ENCODE peak calls at places on chromosome X, in four cellular contexts. One of them, this sample, is unnamed.

GRCh38 chrX:13067842-13068241 is 23.4 kb upstream of the FAM9C start:
- DNase-seq in activated B cell treated with CpG ODN at 0.5 μM for 24 hours: no peak
- DNase-seq in endothelial cell of umbilical vein: no peak
- DNase-seq in dorsolateral prefrontal cortex: no peak
- DNase-seq in this sample: no peak

GRCh38 chrX:107678957-107679740 is 50.8 kb downstream of the PRPS1 start:
- DNase-seq in activated B cell treated with CpG ODN at 0.5 μM for 24 hours: peak
- DNase-seq in dorsolateral prefrontal cortex: no peak
- DNase-seq in endothelial cell of umbilical vein: no peak
- DNase-seq in this sample: no peak

GRCh38 chrX:107567370-107567769 is 60.9 kb upstream of the PRPS1 start:
- DNase-seq in dorsolateral prefrontal cortex: no peak
- DNase-seq in endothelial cell of umbilical vein: no peak
- DNase-seq in activated B cell treated with CpG ODN at 0.5 μM for 24 hours: no peak
- DNase-seq in this sample: no peak

GRCh38 chrX:56788717-56789122 is 59.7 kb downstream of the NBDY start:
- DNase-seq in dorsolateral prefrontal cortex: peak
- DNase-seq in activated B cell treated with CpG ODN at 0.5 μM for 24 hours: no peak
- DNase-seq in endothelial cell of umbilical vein: no peak
- DNase-seq in this sample: no peak

GRCh38 chrX:154458116-154458953 is at the start of gene PLXNA3:
- DNase-seq in endothelial cell of umbilical vein: no peak
- DNase-seq in activated B cell treated with CpG ODN at 0.5 μM for 24 hours: peak
- DNase-seq in dorsolateral prefrontal cortex: no peak
- DNase-seq in this sample: no peak

GRCh38 chrX:21493226-21493850 is 119.1 kb downstream of the CNKSR2 start:
- DNase-seq in activated B cell treated with CpG ODN at 0.5 μM for 24 hours: no peak
- DNase-seq in dorsolateral prefrontal cortex: no peak
- DNase-seq in endothelial cell of umbilical vein: peak
- DNase-seq in this sample: no peak

GRCh38 chrX:10536744-10537143 is 83.6 kb downstream of the MID1 start:
- DNase-seq in activated B cell treated with CpG ODN at 0.5 μM for 24 hours: no peak
- DNase-seq in endothelial cell of umbilical vein: no peak
- DNase-seq in dorsolateral prefrontal cortex: no peak
- DNase-seq in this sample: no peak

GRCh38 chrX:13248867-13249521 is 70.9 kb downstream of the ATXN3L start:
- DNase-seq in endothelial cell of umbilical vein: no peak
- DNase-seq in dorsolateral prefrontal cortex: no peak
- DNase-seq in activated B cell treated with CpG ODN at 0.5 μM for 24 hours: no peak
- DNase-seq in this sample: no peak

GRCh38 chrX:75156537-75156945 is 458 bp upstream of the ABCB7 start:
- DNase-seq in dorsolateral prefrontal cortex: no peak
- DNase-seq in endothelial cell of umbilical vein: peak
- DNase-seq in activated B cell treated with CpG ODN at 0.5 μM for 24 hours: no peak
- DNase-seq in this sample: no peak

GRCh38 chrX:66004928-66005831 is 34.7 kb downstream of the VSIG4 start:
- DNase-seq in activated B cell treated with CpG ODN at 0.5 μM for 24 hours: no peak
- DNase-seq in dorsolateral prefrontal cortex: no peak
- DNase-seq in endothelial cell of umbilical vein: no peak
- DNase-seq in this sample: no peak

GRCh38 chrX:119252716-119253115 is 16.6 kb downstream of the PGRMC1 start:
- DNase-seq in activated B cell treated with CpG ODN at 0.5 μM for 24 hours: no peak
- DNase-seq in dorsolateral prefrontal cortex: no peak
- DNase-seq in endothelial cell of umbilical vein: no peak
- DNase-seq in this sample: no peak

GRCh38 chrX:12032082-12032481 is 106.2 kb upstream of the FRMPD4 start:
- DNase-seq in dorsolateral prefrontal cortex: no peak
- DNase-seq in endothelial cell of umbilical vein: no peak
- DNase-seq in activated B cell treated with CpG ODN at 0.5 μM for 24 hours: no peak
- DNase-seq in this sample: no peak

GRCh38 chrX:30141966-30142365 is 73.4 kb upstream of the MAGEB2 start:
- DNase-seq in endothelial cell of umbilical vein: peak
- DNase-seq in activated B cell treated with CpG ODN at 0.5 μM for 24 hours: no peak
- DNase-seq in dorsolateral prefrontal cortex: no peak
- DNase-seq in this sample: no peak

GRCh38 chrX:137430984-137431475 is 134.9 kb upstream of the ZIC3 start:
- DNase-seq in activated B cell treated with CpG ODN at 0.5 μM for 24 hours: no peak
- DNase-seq in endothelial cell of umbilical vein: no peak
- DNase-seq in dorsolateral prefrontal cortex: no peak
- DNase-seq in this sample: no peak

GRCh38 chrX:137430301-137430700 is 135.6 kb upstream of the ZIC3 start:
- DNase-seq in dorsolateral prefrontal cortex: no peak
- DNase-seq in endothelial cell of umbilical vein: no peak
- DNase-seq in activated B cell treated with CpG ODN at 0.5 μM for 24 hours: no peak
- DNase-seq in this sample: no peak

GRCh38 chrX:137431693-137432488 is 134.0 kb upstream of the ZIC3 start:
- DNase-seq in dorsolateral prefrontal cortex: no peak
- DNase-seq in activated B cell treated with CpG ODN at 0.5 μM for 24 hours: no peak
- DNase-seq in endothelial cell of umbilical vein: no peak
- DNase-seq in this sample: no peak

GRCh38 chrX:137428777-137429564 is 137.0 kb upstream of the ZIC3 start:
- DNase-seq in dorsolateral prefrontal cortex: no peak
- DNase-seq in endothelial cell of umbilical vein: no peak
- DNase-seq in activated B cell treated with CpG ODN at 0.5 μM for 24 hours: no peak
- DNase-seq in this sample: no peak

DNA sequence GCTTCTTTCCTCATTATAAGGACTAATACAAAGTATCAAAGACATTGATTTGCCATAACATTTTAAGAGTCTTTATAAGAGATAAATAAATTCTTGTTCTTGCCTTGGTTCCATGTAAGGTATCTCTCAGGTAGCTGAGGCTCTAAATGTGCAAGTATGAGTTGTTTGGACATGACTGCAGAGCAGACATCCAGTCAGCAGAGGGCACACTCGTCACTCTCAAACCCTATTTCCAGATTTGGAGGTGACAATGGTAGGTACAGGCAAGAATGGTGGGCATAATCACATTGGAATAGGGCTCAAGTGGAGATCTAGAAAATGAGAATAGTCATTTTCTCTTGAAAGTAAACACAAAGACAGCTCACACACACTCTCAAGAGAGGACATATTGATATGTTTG is 133.3 kb upstream of the ZIC3 start:
- DNase-seq in endothelial cell of umbilical vein: no peak
- DNase-seq in dorsolateral prefrontal cortex: no peak
- DNase-seq in activated B cell treated with CpG ODN at 0.5 μM for 24 hours: no peak
- DNase-seq in this sample: no peak
- TF ChIP-seq CTCF in endothelial cell of umbilical vein: no peak
- TF ChIP-seq CTCF in dorsolateral prefrontal cortex: peak
- TF ChIP-seq CTCF in activated B cell treated with CpG ODN at 0.5 μM for 24 hours: no peak
- TF ChIP-seq CTCF in this sample: peak

GRCh38 chrX:137263374-137263773 is 229.6 kb upstream of the GPR101 start:
- DNase-seq in activated B cell treated with CpG ODN at 0.5 μM for 24 hours: no peak
- DNase-seq in dorsolateral prefrontal cortex: no peak
- DNase-seq in endothelial cell of umbilical vein: no peak
- DNase-seq in this sample: no peak
- TF ChIP-seq CTCF in activated B cell treated with CpG ODN at 0.5 μM for 24 hours: no peak
- TF ChIP-seq CTCF in dorsolateral prefrontal cortex: no peak
- TF ChIP-seq CTCF in endothelial cell of umbilical vein: no peak
- TF ChIP-seq CTCF in this sample: no peak

GRCh38 chrX:109709129-109709631 is 23.9 kb downstream of the ACSL4 start:
- DNase-seq in dorsolateral prefrontal cortex: no peak
- DNase-seq in activated B cell treated with CpG ODN at 0.5 μM for 24 hours: no peak
- DNase-seq in endothelial cell of umbilical vein: peak
- DNase-seq in this sample: no peak
- TF ChIP-seq CTCF in dorsolateral prefrontal cortex: no peak
- TF ChIP-seq CTCF in activated B cell treated with CpG ODN at 0.5 μM for 24 hours: no peak
- TF ChIP-seq CTCF in endothelial cell of umbilical vein: no peak
- TF ChIP-seq CTCF in this sample: no peak

GRCh38 chrX:32483534-32484136 is 727.7 kb downstream of the DMD start:
- DNase-seq in activated B cell treated with CpG ODN at 0.5 μM for 24 hours: no peak
- DNase-seq in dorsolateral prefrontal cortex: no peak
- DNase-seq in endothelial cell of umbilical vein: no peak
- DNase-seq in this sample: no peak
- TF ChIP-seq CTCF in activated B cell treated with CpG ODN at 0.5 μM for 24 hours: no peak
- TF ChIP-seq CTCF in dorsolateral prefrontal cortex: peak
- TF ChIP-seq CTCF in endothelial cell of umbilical vein: no peak
- TF ChIP-seq CTCF in this sample: peak

GRCh38 chrX:48801281-48802088 is at the start of gene HDAC6:
- DNase-seq in dorsolateral prefrontal cortex: peak
- DNase-seq in activated B cell treated with CpG ODN at 0.5 μM for 24 hours: peak
- DNase-seq in endothelial cell of umbilical vein: peak
- DNase-seq in this sample: peak

GRCh38 chrX:48802089-48802812 is 384 bp downstream of the HDAC6 start:
- DNase-seq in dorsolateral prefrontal cortex: no peak
- DNase-seq in endothelial cell of umbilical vein: peak
- DNase-seq in activated B cell treated with CpG ODN at 0.5 μM for 24 hours: no peak
- DNase-seq in this sample: peak

GRCh38 chrX:48800574-48801280 is 1.1 kb upstream of the HDAC6 start:
- DNase-seq in endothelial cell of umbilical vein: no peak
- DNase-seq in dorsolateral prefrontal cortex: no peak
- DNase-seq in activated B cell treated with CpG ODN at 0.5 μM for 24 hours: no peak
- DNase-seq in this sample: no peak

GRCh38 chrX:48802813-48803261 is 970 bp downstream of the HDAC6 start:
- DNase-seq in endothelial cell of umbilical vein: peak
- DNase-seq in dorsolateral prefrontal cortex: no peak
- DNase-seq in activated B cell treated with CpG ODN at 0.5 μM for 24 hours: no peak
- DNase-seq in this sample: no peak

DNA sequence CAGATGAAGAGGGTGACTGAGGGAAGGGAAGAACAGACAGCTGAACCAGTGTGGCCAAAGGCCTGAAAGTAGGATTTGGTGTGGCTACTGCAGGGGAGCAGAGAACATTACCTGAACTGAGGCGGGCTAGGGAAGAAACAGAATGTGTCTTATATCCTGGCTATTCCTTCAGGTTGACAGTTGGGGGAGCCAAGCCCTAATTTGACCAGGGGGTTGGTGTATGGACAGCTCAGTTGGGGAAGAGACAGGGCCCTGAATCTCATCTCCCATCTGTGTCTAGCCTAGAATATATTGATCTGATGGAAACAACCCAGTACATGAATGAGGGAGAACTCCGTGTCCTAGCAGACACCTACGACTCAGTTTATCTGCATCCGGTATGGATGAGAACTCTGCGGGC is 4.2 kb downstream of the HDAC6 start:
- DNase-seq in dorsolateral prefrontal cortex: no peak
- DNase-seq in activated B cell treated with CpG ODN at 0.5 μM for 24 hours: no peak
- DNase-seq in endothelial cell of umbilical vein: no peak
- DNase-seq in this sample: no peak
- TF ChIP-seq CTCF in dorsolateral prefrontal cortex: no peak
- TF ChIP-seq CTCF in activated B cell treated with CpG ODN at 0.5 μM for 24 hours: no peak
- TF ChIP-seq CTCF in endothelial cell of umbilical vein: no peak
- TF ChIP-seq CTCF in this sample: no peak

DNA sequence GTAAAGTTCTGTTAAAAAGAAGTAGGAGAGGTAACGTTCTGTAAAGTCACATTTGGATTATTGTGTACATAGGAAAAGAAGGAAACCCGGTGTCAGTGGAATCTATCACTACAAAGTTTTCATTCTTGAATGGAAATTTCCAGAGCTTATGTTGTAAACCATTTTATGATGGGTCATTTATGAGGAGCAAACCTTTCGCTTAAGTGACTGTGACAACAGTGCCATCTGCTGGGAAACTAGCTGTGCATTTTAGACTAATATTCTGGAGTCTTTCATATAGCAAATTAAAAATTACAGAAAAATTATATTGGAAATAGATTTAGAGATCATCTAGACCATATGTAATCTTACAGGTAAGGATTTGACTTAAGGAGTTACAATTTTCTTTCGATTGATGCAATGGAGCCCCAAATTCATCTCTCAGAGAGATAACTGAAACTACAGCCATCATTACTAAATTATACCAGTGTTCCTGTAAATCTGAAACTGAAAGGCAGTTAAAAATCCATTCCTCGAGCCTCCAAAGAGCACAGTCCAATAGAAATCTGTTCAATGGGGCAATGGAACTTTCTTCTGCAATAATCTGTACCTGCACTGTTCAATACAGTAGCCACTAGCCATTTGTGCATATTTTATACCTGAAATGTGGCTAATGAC is 26.9 kb downstream of the ASB9 start:
- DNase-seq in activated B cell treated with CpG ODN at 0.5 μM for 24 hours: no peak
- DNase-seq in endothelial cell of umbilical vein: peak
- DNase-seq in dorsolateral prefrontal cortex: no peak
- DNase-seq in this sample: no peak
- TF ChIP-seq CTCF in activated B cell treated with CpG ODN at 0.5 μM for 24 hours: no peak
- TF ChIP-seq CTCF in endothelial cell of umbilical vein: peak
- TF ChIP-seq CTCF in dorsolateral prefrontal cortex: peak
- TF ChIP-seq CTCF in this sample: peak

DNA sequence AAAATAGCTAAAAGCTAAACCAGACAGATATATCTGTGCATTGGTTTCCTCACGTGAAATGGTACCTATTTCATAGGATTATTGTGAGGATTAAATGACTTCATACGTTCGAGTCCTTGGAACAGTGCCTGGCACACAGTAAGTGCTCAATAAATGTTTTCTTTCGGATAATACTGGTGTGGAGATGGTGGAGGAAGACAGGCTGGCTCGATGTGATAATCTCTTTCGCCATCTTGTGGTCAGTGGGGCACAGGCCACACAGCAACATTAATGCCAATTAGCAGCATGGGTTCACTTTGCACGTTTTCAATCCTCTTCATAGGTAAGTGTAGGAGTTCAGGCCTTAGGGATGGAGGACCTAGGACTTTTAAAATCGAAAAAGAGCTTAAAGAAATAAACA is 9.3 kb downstream of the PAGE4 start:
- DNase-seq in endothelial cell of umbilical vein: peak
- DNase-seq in activated B cell treated with CpG ODN at 0.5 μM for 24 hours: no peak
- DNase-seq in dorsolateral prefrontal cortex: no peak
- DNase-seq in this sample: no peak
- TF ChIP-seq CTCF in endothelial cell of umbilical vein: peak
- TF ChIP-seq CTCF in activated B cell treated with CpG ODN at 0.5 μM for 24 hours: no peak
- TF ChIP-seq CTCF in dorsolateral prefrontal cortex: peak
- TF ChIP-seq CTCF in this sample: peak

GRCh38 chrX:115339441-115340025 is 50.0 kb downstream of the LUZP4 start:
- DNase-seq in endothelial cell of umbilical vein: no peak
- DNase-seq in activated B cell treated with CpG ODN at 0.5 μM for 24 hours: no peak
- DNase-seq in dorsolateral prefrontal cortex: no peak
- DNase-seq in this sample: no peak

GRCh38 chrX:115341421-115341820 is 51.9 kb downstream of the LUZP4 start:
- DNase-seq in activated B cell treated with CpG ODN at 0.5 μM for 24 hours: no peak
- DNase-seq in endothelial cell of umbilical vein: no peak
- DNase-seq in dorsolateral prefrontal cortex: no peak
- DNase-seq in this sample: no peak

GRCh38 chrX:115348440-115349225 is 59.1 kb downstream of the LUZP4 start:
- DNase-seq in dorsolateral prefrontal cortex: no peak
- DNase-seq in activated B cell treated with CpG ODN at 0.5 μM for 24 hours: no peak
- DNase-seq in endothelial cell of umbilical vein: no peak
- DNase-seq in this sample: no peak

GRCh38 chrX:115345654-115346014 is 56.1 kb downstream of the LUZP4 start:
- DNase-seq in dorsolateral prefrontal cortex: no peak
- DNase-seq in activated B cell treated with CpG ODN at 0.5 μM for 24 hours: no peak
- DNase-seq in endothelial cell of umbilical vein: no peak
- DNase-seq in this sample: no peak

GRCh38 chrX:115344885-115345653 is 55.6 kb downstream of the LUZP4 start:
- DNase-seq in dorsolateral prefrontal cortex: peak
- DNase-seq in endothelial cell of umbilical vein: peak
- DNase-seq in activated B cell treated with CpG ODN at 0.5 μM for 24 hours: no peak
- DNase-seq in this sample: peak
- TF ChIP-seq CTCF in dorsolateral prefrontal cortex: no peak
- TF ChIP-seq CTCF in endothelial cell of umbilical vein: no peak
- TF ChIP-seq CTCF in activated B cell treated with CpG ODN at 0.5 μM for 24 hours: no peak
- TF ChIP-seq CTCF in this sample: no peak